ENCODE peak calls at places on chromosomes 6 and 20, in eight cellular contexts. Y, W, K, H, V, G, I and J are unnamed samples.

GRCh38 chr20:32528291-32528891 is 56.7 kb downstream of the NOL4L start:
- DNase-seq in I (no peak), G (no peak), Y (no peak), K (no peak), V (no peak), W (peak; percentile 65), H (no peak), J (no peak)

GRCh38 chr6:170128346-170128745 is 162.5 kb downstream of the DLL1 start:
- DNase-seq in H (peak; percentile 8), I (no peak), G (no peak), V (peak; percentile 6), Y (no peak), W (peak; percentile 10), K (no peak), J (no peak)

GRCh38 chr6:119308048-119308570 is 41.5 kb downstream of the MAN1A1 start:
- DNase-seq in I (no peak), G (no peak), K (no peak), H (no peak), Y (peak; percentile 55), V (no peak), W (no peak), J (peak; percentile 69)

GRCh38 chr6:119172813-119173212 is 94.3 kb upstream of the FAM184A start:
- DNase-seq in G (no peak), I (no peak), Y (peak; percentile 28), K (no peak), V (no peak), W (no peak), H (no peak), J (no peak)

GRCh38 chr6:156865019-156865629 is 87.9 kb downstream of the ARID1B start:
- DNase-seq in K (no peak), Y (peak; percentile 9), G (no peak), I (no peak), W (no peak), H (no peak), V (no peak), J (no peak)

GRCh38 chr6:52574709-52575489 is 2.0 kb downstream of the TRAM2 start:
- DNase-seq in K (peak; percentile 77), W (peak; percentile 53), G (peak; percentile 78), H (peak; percentile 83), Y (no peak), V (peak; percentile 77), I (no peak), J (no peak)

GRCh38 chr6:13544454-13545186 is 29.8 kb upstream of the SIRT5 start:
- DNase-seq in I (no peak), H (no peak), K (no peak), G (no peak), V (no peak), W (no peak), Y (no peak), J (no peak)

GRCh38 chr6:21595265-21595950 is 1.9 kb downstream of the SOX4 start:
- DNase-seq in Y (peak; percentile 46), K (peak; percentile 52), I (peak; percentile 56), H (no peak), V (peak; percentile 60), G (peak; percentile 45), W (peak; percentile 56), J (peak; percentile 64)

GRCh38 chr6:32060966-32061655 is 22.9 kb downstream of the CYP21A2 start:
- DNase-seq in V (no peak), H (no peak), I (no peak), W (no peak), G (no peak), Y (no peak), K (no peak), J (no peak)

GRCh38 chr6:97524846-97525245 is 241.8 kb upstream of the MMS22L start:
- DNase-seq in K (peak; percentile 7), W (no peak), H (no peak), G (no peak), V (no peak), Y (peak; percentile 41), I (no peak), J (peak; percentile 97)

GRCh38 chr20:58583141-58583540 is 67.9 kb upstream of the APCDD1L start:
- DNase-seq in K (no peak), G (no peak), W (no peak), I (no peak), Y (no peak), V (no peak), H (peak; percentile 10), J (peak; percentile 31)

GRCh38 chr20:32037929-32038328 is 14.1 kb upstream of the HCK start:
- DNase-seq in H (no peak), V (no peak), K (no peak), I (no peak), G (no peak), W (no peak), Y (peak; percentile 39), J (no peak)

GRCh38 chr6:40907198-40907701 is 131.8 kb downstream of the UNC5CL start:
- DNase-seq in I (peak; percentile 31), Y (peak; percentile 81), G (peak; percentile 13), K (no peak), W (peak; percentile 60), H (no peak), V (no peak), J (no peak)

GRCh38 chr6:78854501-78854900 is 12.8 kb upstream of the IRAK1BP1 start:
- DNase-seq in V (no peak), W (no peak), K (peak; percentile 66), H (no peak), G (no peak), I (no peak), Y (no peak), J (no peak)

GRCh38 chr20:46621492-46621891 is 29.8 kb downstream of the SLC13A3 start:
- DNase-seq in G (no peak), H (no peak), V (no peak), I (no peak), K (no peak), Y (no peak), W (no peak), J (no peak)

GRCh38 chr20:5531318-5532081 is 214.7 kb upstream of the PROKR2 start:
- DNase-seq in I (no peak), V (no peak), G (no peak), H (peak; percentile 23), K (no peak), W (no peak), Y (peak; percentile 62), J (no peak)

GRCh38 chr20:49415005-49415663 is 67.3 kb downstream of the KCNB1 start:
- DNase-seq in W (no peak), I (no peak), H (no peak), K (no peak), V (no peak), Y (no peak), G (no peak), J (no peak)

DNA sequence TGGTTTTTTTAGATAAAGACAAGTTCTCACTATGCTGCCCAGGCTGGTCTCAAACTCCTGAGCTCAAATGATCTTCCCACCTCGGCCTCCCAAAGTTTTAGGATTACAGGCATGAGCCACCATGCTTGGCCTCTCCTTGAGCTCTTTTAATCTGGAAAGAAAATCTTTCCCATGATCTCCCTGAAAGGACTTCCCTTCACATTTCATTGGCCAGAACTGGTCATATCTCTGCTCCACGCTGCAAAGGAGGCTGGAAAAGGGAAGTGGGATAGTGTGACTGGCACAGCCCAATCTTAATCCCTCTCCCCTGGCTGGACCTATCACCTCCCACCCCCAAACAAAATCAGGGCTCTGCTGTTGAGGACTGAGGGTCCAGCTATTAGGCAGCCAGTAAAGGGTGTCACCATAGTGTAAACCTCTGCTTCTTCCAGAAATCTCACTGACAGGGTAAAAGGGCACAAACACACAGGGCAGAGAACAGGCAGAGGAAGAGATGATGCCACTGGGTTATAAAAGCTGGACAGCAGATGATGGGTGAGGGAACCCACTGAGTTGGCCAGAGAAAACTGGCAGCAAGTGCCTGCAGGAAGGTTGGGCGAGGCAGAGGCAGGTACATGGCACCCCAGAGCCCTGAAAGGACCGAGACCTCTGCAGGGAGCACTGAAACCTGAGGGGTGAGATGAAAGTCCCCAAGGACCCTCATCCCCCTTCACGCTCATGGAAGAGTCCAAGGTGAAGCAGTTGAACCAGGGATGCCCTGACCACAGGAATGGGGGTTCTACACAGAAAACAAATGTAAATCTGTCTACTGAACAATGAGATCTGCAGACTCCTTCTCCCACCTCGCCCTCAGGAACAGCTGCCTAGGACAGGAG is 83.1 kb upstream of the PTPN1 start:
- DNase-seq in V (no peak), K (no peak), I (no peak), H (no peak), G (no peak), Y (no peak), W (no peak), J (no peak)
- H3K4me1 ChIP-seq in V (peaks cover 51% of the 10 kb centered on the region), K (peaks cover 2% of the 10 kb centered on the region), I (no peaks in the 10 kb centered on the region), H (no peaks in the 10 kb centered on the region), G (peaks cover 20% of the 10 kb centered on the region), Y (peaks cover 66% of the 10 kb centered on the region), W (peaks cover 69% of the 10 kb centered on the region), J (peaks cover 3% of the 10 kb centered on the region)

GRCh38 chr6:20411544-20411943 is 9.9 kb downstream of the E2F3 start:
- DNase-seq in K (no peak), G (no peak), I (no peak), V (no peak), W (no peak), H (no peak), Y (no peak), J (no peak)

GRCh38 chr6:20413826-20414225 is 12.1 kb downstream of the E2F3 start:
- DNase-seq in Y (no peak), W (no peak), K (no peak), G (no peak), V (no peak), H (no peak), I (no peak), J (no peak)

GRCh38 chr6:20409427-20409971 is 7.8 kb downstream of the E2F3 start:
- DNase-seq in K (no peak), Y (no peak), H (no peak), W (no peak), I (no peak), G (peak; percentile 27), V (no peak), J (no peak)

GRCh38 chr6:20412674-20413073 is 11.0 kb downstream of the E2F3 start:
- DNase-seq in I (no peak), K (no peak), Y (no peak), W (no peak), V (no peak), G (no peak), H (no peak), J (no peak)

GRCh38 chr6:20411953-20412352 is 10.3 kb downstream of the E2F3 start:
- DNase-seq in G (no peak), V (no peak), W (no peak), H (no peak), I (no peak), K (no peak), Y (no peak), J (no peak)
- H3K4me1 ChIP-seq in G (peaks cover 5% of the 10 kb centered on the region), V (peaks cover 73% of the 10 kb centered on the region), W (peaks cover 22% of the 10 kb centered on the region), H (no peaks in the 10 kb centered on the region), I (no peaks in the 10 kb centered on the region), K (peaks cover 13% of the 10 kb centered on the region), Y (no peaks in the 10 kb centered on the region), J (peaks cover 24% of the 10 kb centered on the region)

GRCh38 chr6:136784910-136785746 is 7.1 kb downstream of the MAP3K5 start:
- DNase-seq in Y (no peak), K (no peak), I (peak; percentile 60), V (peak; percentile 83), H (peak; percentile 70), W (peak; percentile 61), G (peak; percentile 69), J (peak; percentile 13)
- H3K4me1 ChIP-seq in Y (peaks cover 32% of the 10 kb centered on the region), K (peaks cover 26% of the 10 kb centered on the region), I (no peaks in the 10 kb centered on the region), V (peaks cover 99% of the 10 kb centered on the region), H (no peaks in the 10 kb centered on the region), W (peaks cover 97% of the 10 kb centered on the region), G (peaks cover 8% of the 10 kb centered on the region), J (no peaks in the 10 kb centered on the region)

DNA sequence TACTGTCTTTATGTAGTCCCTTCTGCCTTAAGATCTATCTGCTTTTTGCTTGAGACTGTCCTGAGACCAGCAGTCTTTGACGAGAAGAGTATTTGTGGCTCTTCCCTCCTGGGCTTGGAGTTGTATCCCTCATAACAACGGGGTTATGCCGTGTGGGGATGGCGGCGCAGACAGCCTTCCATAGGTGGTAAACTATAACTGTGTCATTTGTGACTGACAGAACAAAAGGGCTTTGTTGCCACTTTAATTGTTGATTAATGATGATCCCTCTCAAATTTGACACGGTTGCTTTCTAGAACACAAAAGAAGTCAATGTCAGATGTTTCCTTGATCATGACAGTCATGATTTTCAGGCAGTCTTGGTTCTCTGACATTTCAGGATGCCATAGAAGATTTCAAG is 196.6 kb downstream of the JARID2 start:
- DNase-seq in Y (no peak), H (no peak), I (no peak), V (no peak), K (no peak), G (no peak), W (no peak), J (no peak)
- H3K4me1 ChIP-seq in Y (peaks cover 33% of the 10 kb centered on the region), H (no peaks in the 10 kb centered on the region), I (no peaks in the 10 kb centered on the region), V (peaks cover 81% of the 10 kb centered on the region), K (peaks cover 2% of the 10 kb centered on the region), G (peaks cover 4% of the 10 kb centered on the region), W (peaks cover 83% of the 10 kb centered on the region), J (peaks cover 23% of the 10 kb centered on the region)